ENCODE peak calls at places on chromosome 5, in nine cellular contexts. One of them, this sample, is unnamed.

GRCh38 chr5:58071566-58071965 is 388.3 kb downstream of the PLK2 start:
- DNase-seq in adrenal gland: peak; percentile 27
- DNase-seq in heart left ventricle: peak; percentile 86
- DNase-seq in endothelial cell of umbilical vein: no peak
- DNase-seq in ovary: no peak
- DNase-seq in body of pancreas: no peak
- DNase-seq in transverse colon: no peak
- DNase-seq in thyroid gland: no peak
- DNase-seq in breast epithelium: no peak
- DNase-seq in this sample: no peak

GRCh38 chr5:36090033-36090432 is 23.4 kb upstream of the UGT3A2 start:
- DNase-seq in adrenal gland: no peak
- DNase-seq in heart left ventricle: no peak
- DNase-seq in endothelial cell of umbilical vein: peak; percentile 49
- DNase-seq in ovary: no peak
- DNase-seq in body of pancreas: no peak
- DNase-seq in transverse colon: no peak
- DNase-seq in thyroid gland: no peak
- DNase-seq in breast epithelium: no peak
- DNase-seq in this sample: no peak

GRCh38 chr5:160312960-160313734 is 783 bp upstream of the CCNJL start:
- DNase-seq in adrenal gland: no peak
- DNase-seq in heart left ventricle: no peak
- DNase-seq in endothelial cell of umbilical vein: no peak
- DNase-seq in ovary: no peak
- DNase-seq in body of pancreas: no peak
- DNase-seq in transverse colon: no peak
- DNase-seq in thyroid gland: no peak
- DNase-seq in breast epithelium: no peak
- DNase-seq in this sample: no peak

GRCh38 chr5:96716716-96717115 is 54.5 kb downstream of the CAST start:
- DNase-seq in adrenal gland: no peak
- DNase-seq in heart left ventricle: no peak
- DNase-seq in endothelial cell of umbilical vein: no peak
- DNase-seq in ovary: no peak
- DNase-seq in body of pancreas: no peak
- DNase-seq in transverse colon: no peak
- DNase-seq in thyroid gland: no peak
- DNase-seq in breast epithelium: no peak
- DNase-seq in this sample: no peak

GRCh38 chr5:32541241-32541640 is 44.1 kb upstream of the SUB1 start:
- DNase-seq in adrenal gland: no peak
- DNase-seq in heart left ventricle: no peak
- DNase-seq in endothelial cell of umbilical vein: no peak
- DNase-seq in ovary: no peak
- DNase-seq in body of pancreas: no peak
- DNase-seq in transverse colon: no peak
- DNase-seq in thyroid gland: no peak
- DNase-seq in breast epithelium: no peak
- DNase-seq in this sample: no peak

GRCh38 chr5:73032635-73033034 is 76.8 kb downstream of the FCHO2 start:
- DNase-seq in adrenal gland: no peak
- DNase-seq in heart left ventricle: no peak
- DNase-seq in endothelial cell of umbilical vein: no peak
- DNase-seq in ovary: no peak
- DNase-seq in body of pancreas: no peak
- DNase-seq in transverse colon: no peak
- DNase-seq in thyroid gland: no peak
- DNase-seq in breast epithelium: no peak
- DNase-seq in this sample: no peak

GRCh38 chr5:173869316-173869715 is 18.8 kb upstream of the CPEB4 start:
- DNase-seq in adrenal gland: no peak
- DNase-seq in heart left ventricle: no peak
- DNase-seq in endothelial cell of umbilical vein: no peak
- DNase-seq in ovary: no peak
- DNase-seq in body of pancreas: no peak
- DNase-seq in transverse colon: no peak
- DNase-seq in thyroid gland: peak; percentile 57
- DNase-seq in breast epithelium: peak; percentile 46
- DNase-seq in this sample: no peak

GRCh38 chr5:32029291-32029690 is 144.8 kb downstream of the GOLPH3 start:
- DNase-seq in adrenal gland: no peak
- DNase-seq in heart left ventricle: no peak
- DNase-seq in endothelial cell of umbilical vein: no peak
- DNase-seq in ovary: no peak
- DNase-seq in body of pancreas: no peak
- DNase-seq in transverse colon: no peak
- DNase-seq in thyroid gland: no peak
- DNase-seq in breast epithelium: no peak
- DNase-seq in this sample: peak; percentile 25

GRCh38 chr5:175688352-175689146 is 30.7 kb downstream of the HRH2 start:
- DNase-seq in adrenal gland: no peak
- DNase-seq in heart left ventricle: peak; percentile 25
- DNase-seq in endothelial cell of umbilical vein: no peak
- DNase-seq in ovary: no peak
- DNase-seq in body of pancreas: no peak
- DNase-seq in transverse colon: no peak
- DNase-seq in thyroid gland: no peak
- DNase-seq in breast epithelium: no peak
- DNase-seq in this sample: peak; percentile 69

GRCh38 chr5:88672644-88673493 is 210.1 kb downstream of the MEF2C start:
- DNase-seq in adrenal gland: no peak
- DNase-seq in heart left ventricle: no peak
- DNase-seq in endothelial cell of umbilical vein: no peak
- DNase-seq in ovary: no peak
- DNase-seq in body of pancreas: no peak
- DNase-seq in transverse colon: no peak
- DNase-seq in thyroid gland: no peak
- DNase-seq in breast epithelium: no peak
- DNase-seq in this sample: no peak

GRCh38 chr5:9196403-9197224 is 349.3 kb downstream of the SEMA5A start:
- DNase-seq in adrenal gland: no peak
- DNase-seq in heart left ventricle: no peak
- DNase-seq in endothelial cell of umbilical vein: no peak
- DNase-seq in ovary: no peak
- DNase-seq in body of pancreas: no peak
- DNase-seq in transverse colon: no peak
- DNase-seq in thyroid gland: no peak
- DNase-seq in breast epithelium: no peak
- DNase-seq in this sample: no peak

GRCh38 chr5:132011561-132012384 is at the start of gene ACSL6:
- DNase-seq in adrenal gland: peak; percentile 55
- DNase-seq in heart left ventricle: no peak
- DNase-seq in endothelial cell of umbilical vein: no peak
- DNase-seq in ovary: no peak
- DNase-seq in body of pancreas: peak; percentile 53
- DNase-seq in transverse colon: peak; percentile 37
- DNase-seq in thyroid gland: peak; percentile 33
- DNase-seq in breast epithelium: no peak
- DNase-seq in this sample: peak; percentile 84

GRCh38 chr5:155996123-155996522 is 330.8 kb upstream of the SGCD start:
- DNase-seq in adrenal gland: no peak
- DNase-seq in heart left ventricle: no peak
- DNase-seq in endothelial cell of umbilical vein: no peak
- DNase-seq in ovary: no peak
- DNase-seq in body of pancreas: no peak
- DNase-seq in transverse colon: no peak
- DNase-seq in thyroid gland: no peak
- DNase-seq in breast epithelium: no peak
- DNase-seq in this sample: no peak

GRCh38 chr5:51383494-51384081 is 340 bp downstream of the ISL1 start:
- DNase-seq in adrenal gland: no peak
- DNase-seq in heart left ventricle: no peak
- DNase-seq in endothelial cell of umbilical vein: peak; percentile 58
- DNase-seq in ovary: no peak
- DNase-seq in body of pancreas: no peak
- DNase-seq in transverse colon: no peak
- DNase-seq in thyroid gland: no peak
- DNase-seq in breast epithelium: no peak
- DNase-seq in this sample: no peak

GRCh38 chr5:56128166-56128565 is 105.0 kb downstream of the ANKRD55 start:
- DNase-seq in adrenal gland: no peak
- DNase-seq in heart left ventricle: no peak
- DNase-seq in endothelial cell of umbilical vein: no peak
- DNase-seq in ovary: no peak
- DNase-seq in body of pancreas: no peak
- DNase-seq in transverse colon: no peak
- DNase-seq in thyroid gland: no peak
- DNase-seq in breast epithelium: no peak
- DNase-seq in this sample: no peak

GRCh38 chr5:13976867-13977479 is 32.5 kb upstream of the DNAH5 start:
- DNase-seq in adrenal gland: no peak
- DNase-seq in heart left ventricle: no peak
- DNase-seq in endothelial cell of umbilical vein: peak; percentile 36
- DNase-seq in ovary: no peak
- DNase-seq in body of pancreas: no peak
- DNase-seq in transverse colon: no peak
- DNase-seq in thyroid gland: no peak
- DNase-seq in breast epithelium: no peak
- DNase-seq in this sample: no peak

GRCh38 chr5:61993446-61994017 is 312.5 kb upstream of the KIF2A start:
- DNase-seq in adrenal gland: no peak
- DNase-seq in heart left ventricle: no peak
- DNase-seq in endothelial cell of umbilical vein: no peak
- DNase-seq in ovary: no peak
- DNase-seq in body of pancreas: no peak
- DNase-seq in transverse colon: no peak
- DNase-seq in thyroid gland: no peak
- DNase-seq in breast epithelium: no peak
- DNase-seq in this sample: no peak

DNA sequence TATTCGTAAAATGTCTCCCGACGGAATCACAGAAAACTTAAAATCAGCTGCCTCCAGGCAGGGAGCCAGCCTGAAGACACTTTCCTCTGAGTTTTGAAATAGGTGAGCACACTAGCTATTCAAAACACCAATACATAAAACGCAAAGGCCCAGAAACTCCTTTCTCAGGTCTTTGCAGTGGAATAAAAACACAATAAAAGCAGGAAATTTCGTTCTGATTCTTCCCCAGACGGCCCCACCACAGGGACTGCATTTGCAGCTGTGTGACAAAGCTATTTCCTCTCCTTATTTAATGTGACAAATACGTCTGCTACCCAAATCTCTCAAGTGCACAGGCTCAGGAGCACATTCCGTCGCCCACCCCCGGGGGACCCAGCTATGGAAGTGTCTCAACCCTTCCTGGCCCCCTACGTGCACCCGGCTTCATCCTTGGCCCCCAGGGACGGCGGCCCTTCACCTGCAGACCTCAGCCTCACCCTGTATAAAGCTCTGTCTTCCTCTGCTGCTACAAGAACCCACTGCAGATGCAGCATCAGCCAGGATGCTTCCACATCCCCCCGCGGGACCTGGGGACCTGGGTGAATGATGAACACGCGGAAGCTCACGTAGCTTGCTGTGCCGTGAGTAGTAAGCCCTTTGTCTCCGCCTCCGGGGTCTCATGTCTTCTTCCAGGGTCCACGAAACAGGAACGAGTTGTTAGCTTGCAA is 24.9 kb downstream of the AHRR start:
- DNase-seq in adrenal gland: no peak
- DNase-seq in heart left ventricle: no peak
- DNase-seq in endothelial cell of umbilical vein: no peak
- DNase-seq in ovary: no peak
- DNase-seq in body of pancreas: no peak
- DNase-seq in transverse colon: no peak
- DNase-seq in thyroid gland: no peak
- DNase-seq in breast epithelium: peak; percentile 7
- DNase-seq in this sample: no peak
- TF ChIP-seq POLR2A in adrenal gland: no peak
- TF ChIP-seq POLR2A in heart left ventricle: no peak
- TF ChIP-seq POLR2A in endothelial cell of umbilical vein: no peak
- TF ChIP-seq POLR2A in ovary: no peak
- TF ChIP-seq POLR2A in body of pancreas: no peak
- TF ChIP-seq POLR2A in transverse colon: no peak
- TF ChIP-seq POLR2A in thyroid gland: no peak
- TF ChIP-seq POLR2A in breast epithelium: no peak
- TF ChIP-seq POLR2A in this sample: no peak

GRCh38 chr5:15373151-15373550 is 126.8 kb upstream of the FBXL7 start:
- DNase-seq in adrenal gland: no peak
- DNase-seq in heart left ventricle: no peak
- DNase-seq in endothelial cell of umbilical vein: peak; percentile 23
- DNase-seq in ovary: no peak
- DNase-seq in body of pancreas: no peak
- DNase-seq in transverse colon: no peak
- DNase-seq in thyroid gland: no peak
- DNase-seq in breast epithelium: no peak
- DNase-seq in this sample: no peak
- H3K27ac ChIP-seq in adrenal gland: no peak overlapping the region
- H3K27ac ChIP-seq in heart left ventricle: no peak overlapping the region
- H3K27ac ChIP-seq in endothelial cell of umbilical vein: no peak overlapping the region
- H3K27ac ChIP-seq in ovary: no peak overlapping the region
- H3K27ac ChIP-seq in body of pancreas: no peak overlapping the region
- H3K27ac ChIP-seq in transverse colon: no peak overlapping the region
- H3K27ac ChIP-seq in thyroid gland: no peak overlapping the region
- H3K27ac ChIP-seq in breast epithelium: no peak overlapping the region
- H3K27ac ChIP-seq in this sample: no peak overlapping the region

GRCh38 chr5:76401801-76402250 is 1.3 kb upstream of the IQGAP2 start:
- DNase-seq in adrenal gland: no peak
- DNase-seq in heart left ventricle: no peak
- DNase-seq in endothelial cell of umbilical vein: no peak
- DNase-seq in ovary: no peak
- DNase-seq in body of pancreas: peak; percentile 30
- DNase-seq in transverse colon: peak; percentile 43
- DNase-seq in thyroid gland: no peak
- DNase-seq in breast epithelium: no peak
- DNase-seq in this sample: peak; percentile 81
- H3K27me3 ChIP-seq in adrenal gland: no peaks in the 10 kb centered on the region
- H3K27me3 ChIP-seq in heart left ventricle: peaks cover 5% of the 10 kb centered on the region
- H3K27me3 ChIP-seq in endothelial cell of umbilical vein: peaks cover 51% of the 10 kb centered on the region
- H3K27me3 ChIP-seq in ovary: no peaks in the 10 kb centered on the region
- H3K27me3 ChIP-seq in body of pancreas: no peaks in the 10 kb centered on the region
- H3K27me3 ChIP-seq in transverse colon: no peaks in the 10 kb centered on the region
- H3K27me3 ChIP-seq in thyroid gland: no peaks in the 10 kb centered on the region
- H3K27me3 ChIP-seq in breast epithelium: no peaks in the 10 kb centered on the region
- H3K27me3 ChIP-seq in this sample: no peaks in the 10 kb centered on the region

GRCh38 chr5:134143964-134144941 is 29.8 kb downstream of the TCF7 start:
- DNase-seq in adrenal gland: no peak
- DNase-seq in heart left ventricle: no peak
- DNase-seq in endothelial cell of umbilical vein: no peak
- DNase-seq in ovary: no peak
- DNase-seq in body of pancreas: peak; percentile 8
- DNase-seq in transverse colon: no peak
- DNase-seq in thyroid gland: no peak
- DNase-seq in breast epithelium: no peak
- DNase-seq in this sample: peak; percentile 57
- TF ChIP-seq POLR2A in adrenal gland: no peak
- TF ChIP-seq POLR2A in heart left ventricle: no peak
- TF ChIP-seq POLR2A in endothelial cell of umbilical vein: no peak
- TF ChIP-seq POLR2A in ovary: no peak
- TF ChIP-seq POLR2A in body of pancreas: no peak
- TF ChIP-seq POLR2A in transverse colon: no peak
- TF ChIP-seq POLR2A in thyroid gland: no peak
- TF ChIP-seq POLR2A in breast epithelium: no peak
- TF ChIP-seq POLR2A in this sample: no peak

This sample was measured in spleen.